ENCODE peak calls at places on chromosomes 16 and 17, in five cellular contexts. M is stimulated activated CD4-positive, alpha-beta T cell treated with anti-CD3 and anti-CD28 coated beads, Interleukin-2, amount 100 ng/mL, for 24 hours; Y is hypothalamus; E is stromal cell of bone marrow; F is body of pancreas. N is an unnamed sample.

GRCh38 chr16:67988675-67989074 is 8.4 kb upstream of the DPEP3 start:
- DNase-seq in F (no peak), E (no peak), Y (no peak), M (no peak), N (no peak)

GRCh38 chr17:73526851-73527250 is 117.4 kb downstream of the SDK2 start:
- DNase-seq in Y (no peak), E (no peak), M (no peak), F (no peak), N (no peak)

GRCh38 chr16:84675423-84675822 is 24.4 kb upstream of the USP10 start:
- DNase-seq in E (no peak), M (no peak), F (no peak), Y (no peak), N (no peak)

GRCh38 chr17:2054262-2054739 is 602 bp upstream of the HIC1 start:
- DNase-seq in Y (no peak), E (no peak), M (peak), F (no peak), N (no peak)

GRCh38 chr17:28745052-28745776 is 1.4 kb downstream of the TRAF4 start:
- DNase-seq in Y (no peak), M (peak), E (peak), F (peak), N (peak)

GRCh38 chr17:4810696-4811289 is 3.8 kb downstream of the PLD2 start:
- DNase-seq in M (no peak), F (no peak), Y (no peak), E (no peak), N (no peak)

GRCh38 chr16:58464916-58465731 is 34.8 kb upstream of the NDRG4 start:
- DNase-seq in M (no peak), Y (no peak), F (no peak), E (no peak), N (no peak)

GRCh38 chr16:20910781-20911321 is 10.3 kb downstream of the LYRM1 start:
- DNase-seq in M (no peak), Y (no peak), F (no peak), E (peak), N (no peak)

GRCh38 chr17:29241015-29241963 is 5.4 kb upstream of the CRYBA1 start:
- DNase-seq in F (peak), M (peak), E (peak), Y (no peak), N (no peak)

GRCh38 chr17:42563950-42564349 is 2.0 kb downstream of the COASY start:
- DNase-seq in F (no peak), M (no peak), E (no peak), Y (no peak), N (no peak)

GRCh38 chr17:43338886-43339516 is 59.8 kb upstream of the ARL4D start:
- DNase-seq in E (peak), M (peak), F (peak), Y (peak), N (peak)

GRCh38 chr17:49872776-49873377 is 25.0 kb upstream of the TAC4 start:
- DNase-seq in E (no peak), F (no peak), M (peak), Y (no peak), N (no peak)

GRCh38 chr17:80882323-80882722 is 109.3 kb upstream of the CHMP6 start:
- DNase-seq in M (no peak), E (no peak), Y (no peak), F (no peak), N (no peak)